ENCODE peak calls at places on chromosomes 7 and 10, in five cellular contexts. One of them, this sample, is unnamed. For H3K4me1, the result is how much of the 10 kb centered on the place peaks cover.

GRCh38 chr10:59098387-59098786 is 78.1 kb upstream of the PHYHIPL start:
- DNase-seq in upper lobe of right lung: no peak
- DNase-seq in left ventricle myocardium inferior: no peak
- DNase-seq in A673: peak
- DNase-seq in hepatocyte: peak
- DNase-seq in this sample: no peak

GRCh38 chr7:258476-259190 is 31.3 kb upstream of the FOXL3 start:
- DNase-seq in upper lobe of right lung: peak
- DNase-seq in A673: no peak
- DNase-seq in hepatocyte: no peak
- DNase-seq in left ventricle myocardium inferior: no peak
- DNase-seq in this sample: no peak

GRCh38 chr10:14240253-14241189 is 90.2 kb downstream of the FRMD4A start:
- DNase-seq in left ventricle myocardium inferior: no peak
- DNase-seq in A673: peak
- DNase-seq in upper lobe of right lung: no peak
- DNase-seq in hepatocyte: no peak
- DNase-seq in this sample: no peak

GRCh38 chr7:93461350-93461749 is 113.2 kb downstream of the CALCR start:
- DNase-seq in hepatocyte: no peak
- DNase-seq in left ventricle myocardium inferior: no peak
- DNase-seq in upper lobe of right lung: no peak
- DNase-seq in A673: peak
- DNase-seq in this sample: no peak

GRCh38 chr7:128347573-128348147 is 4.0 kb upstream of the RBM28 start:
- DNase-seq in left ventricle myocardium inferior: peak
- DNase-seq in upper lobe of right lung: peak
- DNase-seq in A673: peak
- DNase-seq in hepatocyte: peak
- DNase-seq in this sample: no peak

GRCh38 chr10:29063806-29064644 is 224.8 kb upstream of the LYZL1 start:
- DNase-seq in upper lobe of right lung: no peak
- DNase-seq in hepatocyte: peak
- DNase-seq in left ventricle myocardium inferior: no peak
- DNase-seq in A673: peak
- DNase-seq in this sample: no peak

GRCh38 chr7:50303894-50304157 is 690 bp upstream of the IKZF1 start:
- DNase-seq in upper lobe of right lung: peak
- DNase-seq in A673: no peak
- DNase-seq in hepatocyte: peak
- DNase-seq in left ventricle myocardium inferior: no peak
- DNase-seq in this sample: no peak

GRCh38 chr7:6252310-6252709 is 20.1 kb downstream of the CYTH3 start:
- DNase-seq in hepatocyte: no peak
- DNase-seq in left ventricle myocardium inferior: no peak
- DNase-seq in A673: peak
- DNase-seq in upper lobe of right lung: no peak
- DNase-seq in this sample: no peak

GRCh38 chr10:73628405-73628804 is 12.9 kb downstream of the MYOZ1 start:
- DNase-seq in upper lobe of right lung: no peak
- DNase-seq in left ventricle myocardium inferior: no peak
- DNase-seq in hepatocyte: no peak
- DNase-seq in A673: no peak
- DNase-seq in this sample: peak

GRCh38 chr10:133159611-133159949 is 439 bp upstream of the KNDC1 start:
- DNase-seq in upper lobe of right lung: no peak
- DNase-seq in A673: no peak
- DNase-seq in left ventricle myocardium inferior: no peak
- DNase-seq in hepatocyte: no peak
- DNase-seq in this sample: no peak

GRCh38 chr10:58588673-58589265 is 76.1 kb downstream of the BICC1 start:
- DNase-seq in A673: no peak
- DNase-seq in left ventricle myocardium inferior: no peak
- DNase-seq in upper lobe of right lung: no peak
- DNase-seq in hepatocyte: no peak
- DNase-seq in this sample: peak

GRCh38 chr7:40282858-40283257 is 148.1 kb downstream of the SUGCT start:
- DNase-seq in hepatocyte: no peak
- DNase-seq in upper lobe of right lung: no peak
- DNase-seq in left ventricle myocardium inferior: no peak
- DNase-seq in A673: no peak
- DNase-seq in this sample: no peak

GRCh38 chr7:126696639-126697038 is 556.1 kb downstream of the GRM8 start:
- DNase-seq in hepatocyte: no peak
- DNase-seq in upper lobe of right lung: no peak
- DNase-seq in A673: no peak
- DNase-seq in left ventricle myocardium inferior: no peak
- DNase-seq in this sample: no peak

GRCh38 chr10:46285300-46285699 is 1.5 kb upstream of the ANTXRL start:
- DNase-seq in hepatocyte: no peak
- DNase-seq in upper lobe of right lung: no peak
- DNase-seq in left ventricle myocardium inferior: no peak
- DNase-seq in A673: no peak
- DNase-seq in this sample: no peak

GRCh38 chr10:70652761-70653657 is 19.3 kb upstream of the ADAMTS14 start:
- DNase-seq in left ventricle myocardium inferior: peak
- DNase-seq in A673: no peak
- DNase-seq in upper lobe of right lung: no peak
- DNase-seq in hepatocyte: peak
- DNase-seq in this sample: no peak

GRCh38 chr7:137880432-137880831 is 33.7 kb upstream of the DGKI start:
- DNase-seq in left ventricle myocardium inferior: no peak
- DNase-seq in upper lobe of right lung: no peak
- DNase-seq in hepatocyte: no peak
- DNase-seq in A673: no peak
- DNase-seq in this sample: no peak

DNA sequence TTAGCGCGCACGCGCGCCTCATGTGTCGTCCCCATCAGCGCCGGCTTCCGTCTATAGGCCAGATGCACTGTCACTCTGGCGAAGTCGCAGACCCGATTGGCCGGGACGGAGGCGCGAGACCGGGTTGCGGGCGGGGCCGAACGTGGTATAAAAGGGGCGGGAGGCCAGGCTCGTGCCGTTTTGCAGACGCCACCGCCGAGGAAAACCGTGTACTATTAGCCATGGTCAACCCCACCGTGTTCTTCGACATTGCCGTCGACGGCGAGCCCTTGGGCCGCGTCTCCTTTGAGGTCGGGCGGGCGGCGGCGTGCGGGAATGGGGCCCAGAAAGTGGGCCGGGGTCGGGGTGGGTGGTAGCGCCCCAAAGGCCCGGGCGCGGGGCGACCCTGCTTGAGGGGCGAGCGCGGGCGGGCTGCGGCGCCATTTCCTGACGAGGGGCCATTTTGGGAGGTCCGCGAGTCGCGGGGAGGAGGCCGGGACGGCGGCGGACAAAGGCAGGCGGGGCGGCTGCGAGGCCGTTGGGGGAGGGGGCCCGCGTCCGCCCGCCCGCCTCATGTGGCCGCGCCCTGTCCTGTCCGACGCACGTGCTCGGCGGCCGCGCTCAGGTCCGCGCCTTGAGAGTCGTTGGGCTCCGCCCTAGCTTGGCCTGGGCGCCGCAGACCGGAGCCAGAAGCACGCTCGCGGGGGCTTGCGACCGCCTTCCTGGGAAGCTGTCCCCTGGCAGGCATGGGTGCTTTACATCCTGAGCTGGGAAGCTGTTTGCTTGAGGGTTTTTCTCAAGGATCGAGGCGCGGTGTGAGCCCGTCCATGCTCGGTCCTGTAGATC is at the start of gene PPIA:
- DNase-seq in left ventricle myocardium inferior: peak
- DNase-seq in upper lobe of right lung: peak
- DNase-seq in A673: peak
- DNase-seq in hepatocyte: peak
- DNase-seq in this sample: peak
- H3K27ac ChIP-seq in left ventricle myocardium inferior: peak
- H3K27ac ChIP-seq in upper lobe of right lung: peak
- H3K27ac ChIP-seq in A673: peak
- H3K27ac ChIP-seq in hepatocyte: peak
- H3K27ac ChIP-seq in this sample: peak

DNA sequence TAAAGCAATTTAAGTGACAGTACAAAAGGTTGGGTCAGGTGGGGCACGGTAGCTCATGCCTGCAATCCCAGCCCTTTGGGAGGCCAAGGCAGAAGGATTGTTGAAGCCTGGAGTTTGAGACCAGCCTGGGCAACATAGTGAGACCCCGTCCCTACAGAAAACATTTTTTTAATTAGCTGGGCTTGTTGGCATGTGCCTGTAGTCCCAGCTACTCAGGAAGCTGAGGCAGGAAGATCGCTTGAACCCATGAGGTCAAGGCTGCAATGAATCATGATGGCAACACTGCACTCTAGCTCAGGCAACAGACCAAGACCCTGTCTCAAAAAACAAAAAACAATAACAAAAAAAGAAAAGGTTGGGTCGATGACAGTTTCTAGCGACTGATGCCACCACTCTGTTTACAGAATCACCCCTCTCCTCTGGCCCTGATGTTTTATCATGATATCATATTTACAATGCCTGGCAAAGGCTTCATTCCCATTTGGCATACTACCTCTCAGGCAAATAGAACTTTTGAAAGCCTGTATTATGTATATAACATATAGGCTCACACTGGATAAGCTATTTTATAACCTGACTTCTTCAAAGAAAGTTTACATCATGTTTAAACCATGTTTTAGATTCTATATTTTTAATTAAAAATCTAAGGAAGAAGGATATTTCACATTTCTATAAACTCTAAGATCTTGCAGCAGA is 558 bp upstream of the ABCC2 start:
- DNase-seq in hepatocyte: no peak
- DNase-seq in left ventricle myocardium inferior: no peak
- DNase-seq in A673: no peak
- DNase-seq in upper lobe of right lung: no peak
- DNase-seq in this sample: no peak
- H3K4me1 ChIP-seq in hepatocyte: under half
- H3K4me1 ChIP-seq in left ventricle myocardium inferior: under half
- H3K4me1 ChIP-seq in A673: under half
- H3K4me1 ChIP-seq in upper lobe of right lung: under half
- H3K4me1 ChIP-seq in this sample: under half

GRCh38 chr10:72092987-72093386 is 4.6 kb upstream of the SPOCK2 start:
- DNase-seq in A673: no peak
- DNase-seq in hepatocyte: no peak
- DNase-seq in left ventricle myocardium inferior: no peak
- DNase-seq in upper lobe of right lung: no peak
- DNase-seq in this sample: no peak
- H3K4me3 ChIP-seq in A673: no peak
- H3K4me3 ChIP-seq in hepatocyte: no peak
- H3K4me3 ChIP-seq in left ventricle myocardium inferior: no peak
- H3K4me3 ChIP-seq in upper lobe of right lung: no peak
- H3K4me3 ChIP-seq in this sample: no peak

GRCh38 chr7:103593691-103594090 is 147.7 kb upstream of the SLC26A5 start:
- DNase-seq in A673: no peak
- DNase-seq in hepatocyte: no peak
- DNase-seq in left ventricle myocardium inferior: no peak
- DNase-seq in upper lobe of right lung: no peak
- DNase-seq in this sample: no peak
- H3K27ac ChIP-seq in A673: no peak
- H3K27ac ChIP-seq in hepatocyte: no peak
- H3K27ac ChIP-seq in left ventricle myocardium inferior: no peak
- H3K27ac ChIP-seq in upper lobe of right lung: no peak
- H3K27ac ChIP-seq in this sample: no peak

GRCh38 chr10:7546365-7546967 is 120.3 kb downstream of the ITIH5 start:
- DNase-seq in upper lobe of right lung: no peak
- DNase-seq in hepatocyte: no peak
- DNase-seq in left ventricle myocardium inferior: no peak
- DNase-seq in A673: no peak
- DNase-seq in this sample: no peak
- H3K4me1 ChIP-seq in upper lobe of right lung: under half
- H3K4me1 ChIP-seq in hepatocyte: under half
- H3K4me1 ChIP-seq in left ventricle myocardium inferior: under half
- H3K4me1 ChIP-seq in A673: under half
- H3K4me1 ChIP-seq in this sample: under half

GRCh38 chr7:22190736-22191135 is 166.2 kb downstream of the RAPGEF5 start:
- DNase-seq in upper lobe of right lung: no peak
- DNase-seq in A673: no peak
- DNase-seq in left ventricle myocardium inferior: no peak
- DNase-seq in hepatocyte: no peak
- DNase-seq in this sample: no peak
- H3K4me3 ChIP-seq in upper lobe of right lung: no peak
- H3K4me3 ChIP-seq in A673: no peak
- H3K4me3 ChIP-seq in left ventricle myocardium inferior: no peak
- H3K4me3 ChIP-seq in hepatocyte: no peak
- H3K4me3 ChIP-seq in this sample: no peak

DNA sequence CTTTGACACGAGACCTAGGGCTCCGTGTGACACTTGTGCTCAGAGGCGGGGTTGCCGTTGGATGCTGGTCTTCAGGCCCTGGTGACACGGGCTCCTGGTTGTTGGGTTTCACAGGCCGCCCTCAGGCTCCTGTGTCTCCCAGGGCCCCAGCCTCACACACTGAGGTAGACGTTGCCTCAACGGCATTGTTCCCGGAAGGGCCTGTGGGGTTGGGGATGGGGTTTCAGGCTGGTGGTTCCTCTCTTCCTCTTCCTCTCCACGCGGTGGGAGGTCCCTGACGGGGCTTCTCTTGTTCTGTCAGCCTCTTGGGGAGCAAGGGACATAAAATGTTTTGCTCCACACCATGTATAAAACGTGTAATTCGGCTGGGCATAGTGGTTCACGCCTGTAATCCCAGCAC is 125.1 kb downstream of the TRRAP start:
- DNase-seq in A673: no peak
- DNase-seq in hepatocyte: no peak
- DNase-seq in upper lobe of right lung: no peak
- DNase-seq in left ventricle myocardium inferior: no peak
- DNase-seq in this sample: no peak
- H3K27ac ChIP-seq in A673: no peak
- H3K27ac ChIP-seq in hepatocyte: no peak
- H3K27ac ChIP-seq in upper lobe of right lung: peak
- H3K27ac ChIP-seq in left ventricle myocardium inferior: no peak
- H3K27ac ChIP-seq in this sample: no peak